ENCODE peak calls at places on chromosome 1, in nine cellular contexts. B is stimulated activated CD4-positive, alpha-beta T cell treated with anti-CD3 and anti-CD28 coated beads, Interleukin-12 subunit alpha, Interleukin-12 subunit beta, amount 100 ng/mL, for 4 hours; Z is mucosa of gallbladder; J is cardiac muscle cell; I is amniotic stem cell; N is NCI-H1092; H is KBM-7; W is stimulated activated CD8-positive, alpha-beta memory T cell treated with anti-CD3 and anti-CD28 coated beads, Interleukin-4, amount 100 ng/mL, for 24 hours; L is anterior cingulate cortex. S is an unnamed sample.

GRCh38 chr1:25545767-25546166 is 2.4 kb downstream of the LDLRAP1 start:
- DNase-seq in L (no peak), H (no peak), W (no peak), B (no peak), J (no peak), Z (no peak), I (no peak), N (no peak), S (no peak)

GRCh38 chr1:25148673-25149300 is 83.5 kb downstream of the SYF2 start:
- DNase-seq in I (no peak), W (no peak), B (no peak), Z (peak), H (peak), J (peak), L (no peak), N (no peak), S (no peak)

GRCh38 chr1:97202481-97202880 is 480.9 kb downstream of the PTBP2 start:
- DNase-seq in I (no peak), J (no peak), W (no peak), N (no peak), H (no peak), B (no peak), Z (no peak), L (no peak), S (no peak)

GRCh38 chr1:41917051-41917530 is 1.6 kb downstream of the HIVEP3 start:
- DNase-seq in I (no peak), L (no peak), Z (no peak), H (no peak), B (no peak), W (no peak), J (no peak), N (no peak), S (no peak)

GRCh38 chr1:51768971-51769601 is 109.4 kb downstream of the NRDC start:
- DNase-seq in W (no peak), Z (no peak), H (peak), N (no peak), L (no peak), I (peak), J (peak), B (no peak), S (peak)

GRCh38 chr1:116821763-116822162 is 67.5 kb downstream of the CD2 start:
- DNase-seq in N (no peak), L (no peak), W (no peak), B (no peak), I (no peak), H (no peak), Z (no peak), J (no peak), S (no peak)

GRCh38 chr1:205360166-205360565 is 3.4 kb upstream of the KLHDC8A start:
- DNase-seq in Z (no peak), L (peak), I (no peak), H (no peak), W (no peak), J (no peak), B (no peak), N (peak), S (no peak)

GRCh38 chr1:6414881-6415280 is 4.8 kb downstream of the HES2 start:
- DNase-seq in L (no peak), J (no peak), W (no peak), Z (no peak), N (no peak), B (no peak), H (no peak), I (no peak), S (no peak)

GRCh38 chr1:182677393-182678098 is 6.8 kb downstream of the RGS8 start:
- DNase-seq in N (no peak), Z (no peak), I (no peak), H (peak), W (no peak), L (no peak), J (no peak), B (no peak), S (no peak)

GRCh38 chr1:201602413-201603265 is 63.7 kb downstream of the NAV1 start:
- DNase-seq in B (no peak), J (peak), W (no peak), H (no peak), Z (peak), N (no peak), I (peak), L (peak), S (no peak)

GRCh38 chr1:240650877-240651276 is 38.9 kb upstream of the GREM2 start:
- DNase-seq in Z (no peak), J (no peak), W (no peak), B (no peak), I (no peak), N (no peak), H (no peak), L (no peak), S (no peak)

GRCh38 chr1:230123280-230124186 is 56.5 kb downstream of the GALNT2 start:
- DNase-seq in W (no peak), H (no peak), I (no peak), L (no peak), J (no peak), Z (no peak), B (no peak), N (no peak), S (no peak)

GRCh38 chr1:239222999-239223398 is 163.4 kb upstream of the CHRM3 start:
- DNase-seq in I (no peak), B (no peak), N (no peak), H (no peak), Z (no peak), W (no peak), J (peak), L (no peak), S (no peak)

GRCh38 chr1:1332774-1333480 is 1.8 kb downstream of the TAS1R3 start:
- DNase-seq in W (no peak), B (no peak), H (no peak), J (no peak), I (no peak), L (no peak), Z (no peak), N (no peak), S (no peak)

GRCh38 chr1:93878501-93878888 is 511 bp downstream of the DNTTIP2 start:
- DNase-seq in N (no peak), L (no peak), Z (peak), B (peak), H (no peak), I (peak), W (peak), J (peak), S (no peak)

GRCh38 chr1:16119926-16120325 is 35.9 kb downstream of the EPHA2 start:
- DNase-seq in J (no peak), H (no peak), N (no peak), I (no peak), Z (no peak), L (no peak), W (no peak), B (no peak), S (no peak)

GRCh38 chr1:198726455-198726854 is 87.6 kb downstream of the PTPRC start:
- DNase-seq in L (no peak), I (no peak), W (no peak), N (no peak), J (peak), H (no peak), B (no peak), Z (no peak), S (peak)

GRCh38 chr1:197619008-197619640 is 156.2 kb downstream of the DENND1B start:
- DNase-seq in J (peak), H (peak), B (no peak), W (no peak), L (no peak), Z (no peak), N (no peak), I (no peak), S (no peak)

GRCh38 chr1:6348511-6349191 is 44.9 kb downstream of the ACOT7 start:
- DNase-seq in B (peak), W (peak), I (no peak), Z (peak), J (peak), L (no peak), N (no peak), H (peak), S (peak)

GRCh38 chr1:99580451-99580850 is 65.5 kb upstream of the PALMD start:
- DNase-seq in L (no peak), H (no peak), W (no peak), Z (no peak), N (no peak), B (no peak), J (peak), I (no peak), S (peak)

GRCh38 chr1:205191127-205191577 is 20.4 kb downstream of the DSTYK start:
- DNase-seq in L (no peak), J (peak), H (no peak), W (no peak), Z (no peak), N (no peak), I (no peak), B (no peak), S (no peak)

GRCh38 chr1:192788184-192788583 is 20.7 kb upstream of the RGS2 start:
- DNase-seq in N (no peak), W (no peak), B (no peak), I (peak), Z (no peak), J (peak), H (peak), L (no peak), S (no peak)

GRCh38 chr1:78237364-78237916 is 191.7 kb downstream of the GIPC2 start:
- DNase-seq in B (no peak), J (no peak), W (no peak), I (no peak), Z (peak), H (no peak), L (no peak), N (no peak), S (no peak)

GRCh38 chr1:175338447-175339135 is 146.0 kb upstream of the KIAA0040 start:
- DNase-seq in J (no peak), L (no peak), B (peak), W (peak), Z (no peak), N (no peak), H (peak), I (no peak), S (no peak)

GRCh38 chr1:21106238-21106637 is 70.5 kb downstream of the EIF4G3 start:
- DNase-seq in J (peak), B (no peak), W (no peak), L (no peak), H (no peak), Z (no peak), I (no peak), N (no peak), S (no peak)

GRCh38 chr1:87556326-87556725 is 227.6 kb downstream of the LMO4 start:
- DNase-seq in B (no peak), Z (no peak), H (no peak), L (no peak), I (no peak), J (no peak), N (no peak), W (no peak), S (no peak)

GRCh38 chr1:19477284-19478240 is 7.8 kb downstream of the CAPZB start:
- DNase-seq in I (no peak), H (peak), L (no peak), B (no peak), Z (no peak), J (no peak), W (peak), N (no peak), S (no peak)

GRCh38 chr1:6133146-6133895 is 46.8 kb downstream of the CHD5 start:
- DNase-seq in Z (no peak), N (no peak), J (no peak), B (no peak), I (no peak), H (no peak), W (no peak), L (no peak), S (no peak)

GRCh38 chr1:57033222-57034019 is 67.6 kb upstream of the C8B start:
- DNase-seq in B (no peak), J (no peak), I (no peak), Z (no peak), W (no peak), H (no peak), N (no peak), L (no peak), S (no peak)

GRCh38 chr1:28160677-28161328 is 15.7 kb downstream of the PTAFR start:
- DNase-seq in W (no peak), B (no peak), I (no peak), H (no peak), J (peak), Z (peak), N (no peak), L (no peak), S (peak)

GRCh38 chr1:204924013-204924759 is 53.5 kb downstream of the NFASC start:
- DNase-seq in Z (no peak), B (no peak), W (no peak), J (no peak), L (no peak), H (no peak), N (no peak), I (no peak), S (no peak)

GRCh38 chr1:213984387-213985180 is 3.2 kb upstream of the PROX1 start:
- DNase-seq in J (no peak), L (no peak), N (no peak), B (no peak), H (no peak), W (no peak), I (no peak), Z (no peak), S (no peak)

GRCh38 chr1:78369546-78369945 is 121.2 kb upstream of the PTGFR start:
- DNase-seq in Z (no peak), L (no peak), N (no peak), W (no peak), H (no peak), J (peak), I (no peak), B (no peak), S (no peak)

GRCh38 chr1:167425482-167425881 is 92.8 kb downstream of the CD247 start:
- DNase-seq in I (no peak), Z (no peak), L (no peak), N (no peak), B (no peak), J (no peak), W (no peak), H (no peak), S (no peak)

GRCh38 chr1:8763888-8764287 is 53.6 kb downstream of the RERE start:
- DNase-seq in L (no peak), J (peak), B (no peak), I (no peak), Z (no peak), H (peak), W (no peak), N (no peak), S (no peak)